ENCODE peak calls at places on chromosomes 2 and 18, in five cellular contexts. One of them, this sample, is unnamed.

GRCh38 chr2:71711470-71711857 is 258.1 kb downstream of the DYSF start:
- DNase-seq in activated T-cell treated with anti-CD3 and anti-CD28 coated beads for 1 hour: no peak
- DNase-seq in AML-193: no peak
- DNase-seq in cardiac muscle cell: no peak
- DNase-seq in NCI-H524: no peak
- DNase-seq in this sample: no peak

GRCh38 chr2:62505649-62506420 is at the start of gene TMEM17:
- DNase-seq in activated T-cell treated with anti-CD3 and anti-CD28 coated beads for 1 hour: no peak
- DNase-seq in AML-193: peak; percentile 70
- DNase-seq in cardiac muscle cell: peak; percentile 92
- DNase-seq in NCI-H524: peak; percentile 69
- DNase-seq in this sample: peak; percentile 19

GRCh38 chr2:60484080-60484737 is 69.2 kb downstream of the BCL11A start:
- DNase-seq in activated T-cell treated with anti-CD3 and anti-CD28 coated beads for 1 hour: no peak
- DNase-seq in AML-193: no peak
- DNase-seq in cardiac muscle cell: peak; percentile 28
- DNase-seq in NCI-H524: no peak
- DNase-seq in this sample: no peak

GRCh38 chr2:158598856-158599517 is 142.2 kb downstream of the PKP4 start:
- DNase-seq in activated T-cell treated with anti-CD3 and anti-CD28 coated beads for 1 hour: no peak
- DNase-seq in AML-193: no peak
- DNase-seq in cardiac muscle cell: no peak
- DNase-seq in NCI-H524: no peak
- DNase-seq in this sample: no peak

GRCh38 chr2:215397632-215398341 is 38.1 kb downstream of the FN1 start:
- DNase-seq in activated T-cell treated with anti-CD3 and anti-CD28 coated beads for 1 hour: no peak
- DNase-seq in AML-193: no peak
- DNase-seq in cardiac muscle cell: peak; percentile 23
- DNase-seq in NCI-H524: no peak
- DNase-seq in this sample: no peak

GRCh38 chr2:20570249-20570648 is 80.6 kb downstream of the HS1BP3 start:
- DNase-seq in activated T-cell treated with anti-CD3 and anti-CD28 coated beads for 1 hour: no peak
- DNase-seq in AML-193: no peak
- DNase-seq in cardiac muscle cell: no peak
- DNase-seq in NCI-H524: no peak
- DNase-seq in this sample: no peak

GRCh38 chr18:13800505-13801259 is 23.3 kb upstream of the MC5R start:
- DNase-seq in activated T-cell treated with anti-CD3 and anti-CD28 coated beads for 1 hour: peak; percentile 28
- DNase-seq in AML-193: no peak
- DNase-seq in cardiac muscle cell: peak; percentile 82
- DNase-seq in NCI-H524: peak; percentile 4
- DNase-seq in this sample: peak; percentile 33

GRCh38 chr2:226308981-226309380 is 490.6 kb downstream of the IRS1 start:
- DNase-seq in activated T-cell treated with anti-CD3 and anti-CD28 coated beads for 1 hour: no peak
- DNase-seq in AML-193: no peak
- DNase-seq in cardiac muscle cell: no peak
- DNase-seq in NCI-H524: no peak
- DNase-seq in this sample: no peak

GRCh38 chr2:10036095-10036879 is 7.1 kb upstream of the KLF11 start:
- DNase-seq in activated T-cell treated with anti-CD3 and anti-CD28 coated beads for 1 hour: no peak
- DNase-seq in AML-193: peak; percentile 15
- DNase-seq in cardiac muscle cell: no peak
- DNase-seq in NCI-H524: peak; percentile 21
- DNase-seq in this sample: no peak

GRCh38 chr2:109275120-109276040 is 146.4 kb downstream of the SH3RF3 start:
- DNase-seq in activated T-cell treated with anti-CD3 and anti-CD28 coated beads for 1 hour: no peak
- DNase-seq in AML-193: peak; percentile 36
- DNase-seq in cardiac muscle cell: no peak
- DNase-seq in NCI-H524: peak; percentile 93
- DNase-seq in this sample: no peak